ENCODE peak calls at places on chromosomes 3 and 15, in eight cellular contexts. G, T, R, L, A, O, U and K are unnamed samples.

GRCh38 chr3:64266065-64266874 is 41.0 kb upstream of the PRICKLE2 start:
- DNase-seq in G (peak), T (no peak), R (peak), L (no peak), A (no peak), O (peak), U (no peak), K (no peak)

GRCh38 chr3:186990878-186991308 is 60.6 kb downstream of the ST6GAL1 start:
- DNase-seq in G (no peak), T (no peak), R (no peak), L (no peak), A (no peak), O (peak), U (no peak), K (peak)

GRCh38 chr3:143004823-143005222 is 3.5 kb downstream of the U2SURP start:
- DNase-seq in G (no peak), T (no peak), R (no peak), L (no peak), A (no peak), O (no peak), U (no peak), K (no peak)

GRCh38 chr3:132912416-132912753 is 125.8 kb upstream of the TMEM108 start:
- DNase-seq in G (no peak), T (no peak), R (no peak), L (no peak), A (no peak), O (no peak), U (no peak), K (no peak)

GRCh38 chr3:141331370-141332318 is 36.7 kb upstream of the ZBTB38 start:
- DNase-seq in G (peak), T (no peak), R (peak), L (no peak), A (no peak), O (peak), U (no peak), K (peak)

GRCh38 chr15:34297059-34297458 is 40.5 kb downstream of the SLC12A6 start:
- DNase-seq in G (peak), T (no peak), R (no peak), L (no peak), A (no peak), O (peak), U (no peak), K (no peak)

GRCh38 chr3:59566481-59566975 is 516.7 kb upstream of the CFAP20DC start:
- DNase-seq in G (no peak), T (no peak), R (no peak), L (no peak), A (no peak), O (no peak), U (no peak), K (no peak)

GRCh38 chr3:102671005-102671404 is 236.2 kb downstream of the ZPLD1 start:
- DNase-seq in G (no peak), T (no peak), R (no peak), L (no peak), A (no peak), O (no peak), U (no peak), K (no peak)

GRCh38 chr3:177109688-177110087 is 87.6 kb downstream of the TBL1XR1 start:
- DNase-seq in G (no peak), T (no peak), R (no peak), L (no peak), A (no peak), O (no peak), U (no peak), K (no peak)

GRCh38 chr15:90594297-90594696 is 64.6 kb downstream of the CRTC3 start:
- DNase-seq in G (no peak), T (no peak), R (no peak), L (peak), A (peak), O (peak), U (peak), K (peak)

GRCh38 chr3:96259-96658 is 100.3 kb upstream of the CHL1 start:
- DNase-seq in G (no peak), T (no peak), R (no peak), L (no peak), A (no peak), O (no peak), U (no peak), K (no peak)

GRCh38 chr3:39753361-39753760 is 56.0 kb upstream of the MYRIP start:
- DNase-seq in G (no peak), T (no peak), R (no peak), L (no peak), A (no peak), O (no peak), U (no peak), K (no peak)

DNA sequence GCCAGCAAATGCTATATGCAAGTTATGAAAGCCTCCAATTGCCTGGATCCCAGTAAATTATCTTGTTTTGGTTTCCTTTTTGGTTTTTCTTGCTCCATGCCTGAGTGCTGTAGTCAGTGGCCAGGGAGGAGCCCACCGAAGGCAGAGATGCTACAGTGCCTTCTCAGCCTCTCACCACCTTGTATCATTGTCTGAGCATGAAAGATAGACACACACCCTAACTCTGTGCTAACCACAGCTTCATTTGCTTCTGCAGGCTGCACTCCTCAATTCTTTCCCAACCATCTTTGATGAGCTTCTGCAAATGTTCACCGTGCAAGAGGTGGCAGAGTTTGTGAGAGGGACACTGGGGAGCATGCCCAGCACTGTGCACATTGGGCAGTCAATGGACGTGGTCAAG is 114.5 kb upstream of the MANF start:
- DNase-seq in G (no peak), T (no peak), R (no peak), L (no peak), A (no peak), O (no peak), U (no peak), K (no peak)
- H3K4me3 ChIP-seq in G (no peak), T (peak), R (no peak), L (peak), A (no peak), O (no peak), U (no peak), K (no peak)

GRCh38 chr15:63156086-63156707 is 1.1 kb downstream of the RPS27L start:
- DNase-seq in G (peak), T (no peak), R (no peak), L (no peak), A (no peak), O (peak), U (no peak), K (no peak)

GRCh38 chr15:63156708-63157065 is 590 bp downstream of the RPS27L start:
- DNase-seq in G (peak), T (peak), R (no peak), L (no peak), A (peak), O (peak), U (no peak), K (no peak)

GRCh38 chr15:63157066-63157890 is at the start of gene RPS27L:
- DNase-seq in G (peak), T (peak), R (peak), L (peak), A (peak), O (peak), U (peak), K (peak)

GRCh38 chr15:63157891-63158431 is 684 bp upstream of the RPS27L start:
- DNase-seq in G (peak), T (peak), R (no peak), L (no peak), A (peak), O (peak), U (no peak), K (peak)

DNA sequence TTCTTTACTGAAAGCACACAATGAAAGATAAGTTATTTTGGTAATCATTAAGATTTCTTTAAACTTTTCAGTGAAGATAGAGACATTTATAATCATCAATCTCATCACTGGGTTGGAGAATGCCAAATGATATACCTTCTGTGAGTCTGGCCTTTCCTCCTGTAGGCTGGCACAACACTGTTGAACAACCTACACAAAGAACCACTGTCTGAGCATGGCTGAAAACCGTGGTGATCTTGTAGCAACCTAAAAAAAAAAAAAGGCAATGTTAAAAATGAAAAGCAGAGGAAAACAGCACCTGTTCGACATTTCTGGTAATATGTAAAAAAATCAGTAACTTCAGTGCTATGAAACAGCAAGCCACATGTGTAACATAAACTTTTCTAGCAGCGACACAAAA is 1.8 kb downstream of the RPS27L start:
- DNase-seq in G (no peak), T (no peak), R (no peak), L (no peak), A (no peak), O (no peak), U (no peak), K (no peak)
- H3K4me3 ChIP-seq in G (peak), T (no peak), R (peak), L (no peak), A (peak), O (peak), U (peak), K (peak)

DNA sequence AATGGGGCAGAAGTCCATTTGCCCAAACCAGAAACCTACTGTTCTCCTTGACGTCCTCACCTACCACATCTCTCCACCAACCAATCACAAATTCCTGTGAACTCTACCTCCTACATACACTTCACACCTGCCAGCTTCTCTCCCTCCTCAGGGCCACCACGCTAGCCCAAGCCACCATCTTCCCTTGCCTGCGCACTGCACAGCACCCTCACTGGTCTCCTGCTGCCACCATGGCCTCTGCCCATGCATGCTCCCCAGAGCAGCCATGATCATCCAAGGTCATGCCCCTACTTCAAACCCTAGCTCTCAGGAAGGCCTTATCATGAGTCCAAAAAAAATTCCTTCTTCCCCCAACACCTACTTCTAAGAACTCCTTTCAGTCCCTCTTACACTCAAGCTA is 1.1 kb upstream of the EPHB3 start:
- DNase-seq in G (no peak), T (no peak), R (no peak), L (no peak), A (no peak), O (no peak), U (no peak), K (peak)
- H3K4me3 ChIP-seq in G (peak), T (no peak), R (no peak), L (peak), A (no peak), O (peak), U (no peak), K (no peak)

GRCh38 chr3:101509276-101509675 is 3.7 kb downstream of the SENP7 start:
- DNase-seq in G (peak), T (no peak), R (no peak), L (no peak), A (no peak), O (no peak), U (no peak), K (no peak)

GRCh38 chr3:101509811-101510210 is 3.2 kb downstream of the SENP7 start:
- DNase-seq in G (peak), T (no peak), R (no peak), L (no peak), A (no peak), O (no peak), U (no peak), K (no peak)

GRCh38 chr3:101513419-101513986 is 491 bp upstream of the SENP7 start:
- DNase-seq in G (peak), T (no peak), R (no peak), L (no peak), A (no peak), O (no peak), U (no peak), K (no peak)

GRCh38 chr3:101518421-101518871 is 5.4 kb upstream of the SENP7 start:
- DNase-seq in G (no peak), T (no peak), R (no peak), L (peak), A (no peak), O (no peak), U (no peak), K (no peak)

GRCh38 chr3:101512521-101513418 is at the start of gene SENP7:
- DNase-seq in G (peak), T (peak), R (peak), L (peak), A (peak), O (peak), U (peak), K (peak)
- H3K4me3 ChIP-seq in G (peak), T (peak), R (peak), L (peak), A (peak), O (peak), U (peak), K (peak)

DNA sequence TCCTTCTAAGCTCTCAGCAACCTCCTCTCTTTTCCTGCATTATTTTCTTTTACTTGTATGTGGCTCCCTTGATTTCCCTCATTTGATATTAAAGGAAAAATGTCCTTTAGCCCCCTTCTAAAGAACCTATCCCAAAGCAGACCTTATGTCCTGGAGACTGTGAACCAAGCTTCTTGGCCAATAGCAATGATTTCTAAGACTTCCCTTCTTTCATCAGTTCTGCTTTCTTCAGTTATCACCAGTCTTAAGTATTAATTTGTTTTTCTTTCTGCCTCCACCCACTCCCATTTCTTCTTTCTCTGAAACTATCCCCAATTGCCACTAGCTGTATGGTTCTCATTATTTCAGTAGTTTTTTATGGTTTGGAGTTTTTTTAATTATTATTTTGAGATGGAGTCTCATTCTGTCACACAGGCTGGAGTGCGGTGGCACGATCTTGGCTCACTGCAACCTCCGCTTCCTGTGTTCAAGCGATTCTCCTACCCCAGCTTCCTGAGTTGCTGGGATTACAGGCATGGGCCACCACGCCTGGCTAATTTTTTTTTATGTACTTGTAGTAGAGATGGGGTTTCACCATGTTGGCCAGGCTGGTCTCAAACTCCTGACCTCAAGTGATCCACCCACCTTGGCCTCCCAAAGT is 12.1 kb downstream of the TMOD3 start:
- DNase-seq in G (no peak), T (no peak), R (no peak), L (no peak), A (no peak), O (no peak), U (peak), K (no peak)
- H3K4me3 ChIP-seq in G (no peak), T (no peak), R (no peak), L (no peak), A (no peak), O (no peak), U (no peak), K (no peak)

DNA sequence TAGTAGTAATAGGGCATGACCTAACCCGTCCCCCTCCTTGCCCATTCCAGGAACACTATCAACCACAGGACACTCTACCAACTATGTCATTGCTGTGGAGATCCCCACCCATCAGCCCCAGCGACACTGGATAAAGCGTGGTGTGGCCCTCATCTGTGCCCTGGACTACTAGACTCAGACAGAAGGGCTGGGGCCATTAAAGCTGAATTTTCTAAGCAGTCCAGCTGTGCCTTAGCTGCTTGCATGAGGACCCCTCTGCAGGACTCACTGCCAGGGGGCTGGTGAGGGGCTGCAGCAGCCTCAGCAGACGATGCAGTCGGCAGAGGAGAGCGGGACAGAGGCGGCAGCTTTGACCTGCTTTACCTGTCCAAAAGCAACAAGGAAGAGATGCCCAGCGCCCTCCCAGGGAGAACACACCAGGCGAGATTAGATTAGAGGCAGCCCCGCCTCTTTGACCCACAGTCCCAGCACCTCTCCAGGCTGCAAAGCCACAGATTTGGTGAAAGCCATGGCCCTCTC is 44.6 kb downstream of the SEMA3G start:
- DNase-seq in G (no peak), T (no peak), R (no peak), L (no peak), A (no peak), O (no peak), U (peak), K (peak)
- H3K4me3 ChIP-seq in G (no peak), T (no peak), R (no peak), L (no peak), A (no peak), O (no peak), U (no peak), K (no peak)

GRCh38 chr3:149581681-149582349 is 76.0 kb downstream of the WWTR1 start:
- DNase-seq in G (peak), T (no peak), R (peak), L (no peak), A (peak), O (peak), U (no peak), K (peak)
- H3K4me3 ChIP-seq in G (peak), T (no peak), R (no peak), L (no peak), A (no peak), O (peak), U (no peak), K (no peak)

GRCh38 chr3:126103121-126104027 is 19.4 kb upstream of the SLC41A3 start:
- DNase-seq in G (no peak), T (no peak), R (no peak), L (no peak), A (peak), O (no peak), U (no peak), K (no peak)

GRCh38 chr3:126104742-126105605 is 21.1 kb upstream of the SLC41A3 start:
- DNase-seq in G (no peak), T (no peak), R (no peak), L (peak), A (peak), O (no peak), U (no peak), K (no peak)

GRCh38 chr3:126105691-126106187 is 21.8 kb upstream of the SLC41A3 start:
- DNase-seq in G (no peak), T (no peak), R (no peak), L (no peak), A (peak), O (no peak), U (no peak), K (no peak)

GRCh38 chr3:126102530-126102951 is 18.6 kb upstream of the SLC41A3 start:
- DNase-seq in G (peak), T (no peak), R (no peak), L (no peak), A (no peak), O (peak), U (no peak), K (peak)

GRCh38 chr3:126104028-126104635 is 20.2 kb upstream of the SLC41A3 start:
- DNase-seq in G (no peak), T (no peak), R (no peak), L (peak), A (no peak), O (no peak), U (no peak), K (no peak)
- H3K4me3 ChIP-seq in G (no peak), T (no peak), R (no peak), L (no peak), A (no peak), O (no peak), U (no peak), K (no peak)

DNA sequence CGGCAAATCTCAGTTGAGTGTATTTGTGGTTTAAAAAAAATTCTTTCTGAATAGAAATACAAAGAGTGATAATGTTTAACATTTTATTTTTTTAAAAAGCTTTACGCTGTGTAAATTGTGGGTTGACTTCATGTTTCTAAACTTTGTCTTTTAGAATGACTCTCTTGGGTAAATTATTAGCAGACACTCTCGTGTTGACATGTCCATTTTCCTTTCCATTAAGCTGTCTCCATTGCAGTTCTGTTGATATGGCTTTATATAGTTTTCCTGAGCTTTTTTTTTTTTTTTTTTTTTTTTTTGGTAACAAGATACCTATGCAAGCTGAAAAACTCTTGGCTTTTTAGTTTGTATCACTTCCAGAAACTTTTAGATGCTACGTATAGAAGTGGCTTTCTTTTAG is 92.6 kb downstream of the IGF1R start:
- DNase-seq in G (no peak), T (no peak), R (no peak), L (no peak), A (no peak), O (no peak), U (no peak), K (no peak)
- H3K4me3 ChIP-seq in G (no peak), T (no peak), R (no peak), L (no peak), A (no peak), O (no peak), U (no peak), K (no peak)